ENCODE peak calls at places on chromosomes 1 and 21, in ten cellular contexts. One of them, this sample, is unnamed.

GRCh38 chr1:7513081-7513480 is 258.0 kb upstream of the VAMP3 start:
- DNase-seq in EH: peak
- DNase-seq in Right ventricle myocardium superior: no peak
- DNase-seq in GM23338: no peak
- DNase-seq in AG20443: no peak
- DNase-seq in activated CD8-positive, alpha-beta memory T cell treated with anti-CD3 and anti-CD28 coated beads, Interleukin-2, amount 10 ng/mL, durations not matched to agents 7 days and 5 days: no peak
- DNase-seq in lung: no peak
- DNase-seq in stimulated activated naive CD8-positive, alpha-beta T cell treated with anti-CD3 and anti-CD28 coated beads, Interleukin-15, amount 100 ng/mL, for 72 hours: no peak
- DNase-seq in ovary: no peak
- DNase-seq in DMS153: no peak
- DNase-seq in this sample: no peak

GRCh38 chr1:18485227-18485626 is 4.5 kb downstream of the KLHDC7A start:
- DNase-seq in EH: no peak
- DNase-seq in Right ventricle myocardium superior: no peak
- DNase-seq in GM23338: no peak
- DNase-seq in AG20443: no peak
- DNase-seq in activated CD8-positive, alpha-beta memory T cell treated with anti-CD3 and anti-CD28 coated beads, Interleukin-2, amount 10 ng/mL, durations not matched to agents 7 days and 5 days: no peak
- DNase-seq in lung: no peak
- DNase-seq in stimulated activated naive CD8-positive, alpha-beta T cell treated with anti-CD3 and anti-CD28 coated beads, Interleukin-15, amount 100 ng/mL, for 72 hours: no peak
- DNase-seq in ovary: no peak
- DNase-seq in DMS153: no peak
- DNase-seq in this sample: no peak

GRCh38 chr1:37035014-37035686 is 835 bp upstream of the GRIK3 start:
- DNase-seq in EH: no peak
- DNase-seq in Right ventricle myocardium superior: no peak
- DNase-seq in GM23338: peak
- DNase-seq in AG20443: no peak
- DNase-seq in activated CD8-positive, alpha-beta memory T cell treated with anti-CD3 and anti-CD28 coated beads, Interleukin-2, amount 10 ng/mL, durations not matched to agents 7 days and 5 days: no peak
- DNase-seq in lung: no peak
- DNase-seq in stimulated activated naive CD8-positive, alpha-beta T cell treated with anti-CD3 and anti-CD28 coated beads, Interleukin-15, amount 100 ng/mL, for 72 hours: no peak
- DNase-seq in ovary: no peak
- DNase-seq in DMS153: peak
- DNase-seq in this sample: no peak

GRCh38 chr1:3778590-3779264 is 6.2 kb downstream of the SMIM1 start:
- DNase-seq in EH: no peak
- DNase-seq in Right ventricle myocardium superior: no peak
- DNase-seq in GM23338: no peak
- DNase-seq in AG20443: no peak
- DNase-seq in activated CD8-positive, alpha-beta memory T cell treated with anti-CD3 and anti-CD28 coated beads, Interleukin-2, amount 10 ng/mL, durations not matched to agents 7 days and 5 days: no peak
- DNase-seq in lung: no peak
- DNase-seq in stimulated activated naive CD8-positive, alpha-beta T cell treated with anti-CD3 and anti-CD28 coated beads, Interleukin-15, amount 100 ng/mL, for 72 hours: no peak
- DNase-seq in ovary: no peak
- DNase-seq in DMS153: no peak
- DNase-seq in this sample: no peak

GRCh38 chr1:20017741-20018140 is 38.3 kb upstream of the PLA2G2A start:
- DNase-seq in EH: no peak
- DNase-seq in Right ventricle myocardium superior: no peak
- DNase-seq in GM23338: no peak
- DNase-seq in AG20443: no peak
- DNase-seq in activated CD8-positive, alpha-beta memory T cell treated with anti-CD3 and anti-CD28 coated beads, Interleukin-2, amount 10 ng/mL, durations not matched to agents 7 days and 5 days: no peak
- DNase-seq in lung: no peak
- DNase-seq in stimulated activated naive CD8-positive, alpha-beta T cell treated with anti-CD3 and anti-CD28 coated beads, Interleukin-15, amount 100 ng/mL, for 72 hours: no peak
- DNase-seq in ovary: no peak
- DNase-seq in DMS153: no peak
- DNase-seq in this sample: no peak

GRCh38 chr1:178540646-178541045 is 27.7 kb downstream of the TEX35 start:
- DNase-seq in EH: peak
- DNase-seq in Right ventricle myocardium superior: no peak
- DNase-seq in GM23338: no peak
- DNase-seq in AG20443: peak
- DNase-seq in activated CD8-positive, alpha-beta memory T cell treated with anti-CD3 and anti-CD28 coated beads, Interleukin-2, amount 10 ng/mL, durations not matched to agents 7 days and 5 days: no peak
- DNase-seq in lung: no peak
- DNase-seq in stimulated activated naive CD8-positive, alpha-beta T cell treated with anti-CD3 and anti-CD28 coated beads, Interleukin-15, amount 100 ng/mL, for 72 hours: no peak
- DNase-seq in ovary: no peak
- DNase-seq in DMS153: no peak
- DNase-seq in this sample: peak

GRCh38 chr1:31834501-31834900 is 18.7 kb upstream of the SPOCD1 start:
- DNase-seq in EH: no peak
- DNase-seq in Right ventricle myocardium superior: no peak
- DNase-seq in GM23338: peak
- DNase-seq in AG20443: no peak
- DNase-seq in activated CD8-positive, alpha-beta memory T cell treated with anti-CD3 and anti-CD28 coated beads, Interleukin-2, amount 10 ng/mL, durations not matched to agents 7 days and 5 days: no peak
- DNase-seq in lung: no peak
- DNase-seq in stimulated activated naive CD8-positive, alpha-beta T cell treated with anti-CD3 and anti-CD28 coated beads, Interleukin-15, amount 100 ng/mL, for 72 hours: no peak
- DNase-seq in ovary: no peak
- DNase-seq in DMS153: no peak
- DNase-seq in this sample: no peak

GRCh38 chr1:107599220-107599619 is 365.8 kb downstream of the VAV3 start:
- DNase-seq in EH: no peak
- DNase-seq in Right ventricle myocardium superior: no peak
- DNase-seq in GM23338: no peak
- DNase-seq in AG20443: no peak
- DNase-seq in activated CD8-positive, alpha-beta memory T cell treated with anti-CD3 and anti-CD28 coated beads, Interleukin-2, amount 10 ng/mL, durations not matched to agents 7 days and 5 days: no peak
- DNase-seq in lung: no peak
- DNase-seq in stimulated activated naive CD8-positive, alpha-beta T cell treated with anti-CD3 and anti-CD28 coated beads, Interleukin-15, amount 100 ng/mL, for 72 hours: no peak
- DNase-seq in ovary: no peak
- DNase-seq in DMS153: no peak
- DNase-seq in this sample: no peak

GRCh38 chr1:244860914-244861610 is 3.3 kb downstream of the HNRNPU start:
- DNase-seq in EH: no peak
- DNase-seq in Right ventricle myocardium superior: no peak
- DNase-seq in GM23338: no peak
- DNase-seq in AG20443: no peak
- DNase-seq in activated CD8-positive, alpha-beta memory T cell treated with anti-CD3 and anti-CD28 coated beads, Interleukin-2, amount 10 ng/mL, durations not matched to agents 7 days and 5 days: no peak
- DNase-seq in lung: no peak
- DNase-seq in stimulated activated naive CD8-positive, alpha-beta T cell treated with anti-CD3 and anti-CD28 coated beads, Interleukin-15, amount 100 ng/mL, for 72 hours: no peak
- DNase-seq in ovary: no peak
- DNase-seq in DMS153: no peak
- DNase-seq in this sample: no peak

GRCh38 chr1:23864801-23865542 is 3.1 kb downstream of the FUCA1 start:
- DNase-seq in EH: no peak
- DNase-seq in Right ventricle myocardium superior: no peak
- DNase-seq in GM23338: no peak
- DNase-seq in AG20443: no peak
- DNase-seq in activated CD8-positive, alpha-beta memory T cell treated with anti-CD3 and anti-CD28 coated beads, Interleukin-2, amount 10 ng/mL, durations not matched to agents 7 days and 5 days: no peak
- DNase-seq in lung: no peak
- DNase-seq in stimulated activated naive CD8-positive, alpha-beta T cell treated with anti-CD3 and anti-CD28 coated beads, Interleukin-15, amount 100 ng/mL, for 72 hours: no peak
- DNase-seq in ovary: no peak
- DNase-seq in DMS153: no peak
- DNase-seq in this sample: no peak

GRCh38 chr1:206907304-206907991 is 10.2 kb downstream of the IL24 start:
- DNase-seq in EH: no peak
- DNase-seq in Right ventricle myocardium superior: no peak
- DNase-seq in GM23338: peak
- DNase-seq in AG20443: no peak
- DNase-seq in activated CD8-positive, alpha-beta memory T cell treated with anti-CD3 and anti-CD28 coated beads, Interleukin-2, amount 10 ng/mL, durations not matched to agents 7 days and 5 days: no peak
- DNase-seq in lung: no peak
- DNase-seq in stimulated activated naive CD8-positive, alpha-beta T cell treated with anti-CD3 and anti-CD28 coated beads, Interleukin-15, amount 100 ng/mL, for 72 hours: no peak
- DNase-seq in ovary: no peak
- DNase-seq in DMS153: no peak
- DNase-seq in this sample: no peak

GRCh38 chr1:213186168-213186567 is 135.1 kb downstream of the RPS6KC1 start:
- DNase-seq in EH: no peak
- DNase-seq in Right ventricle myocardium superior: no peak
- DNase-seq in GM23338: no peak
- DNase-seq in AG20443: no peak
- DNase-seq in activated CD8-positive, alpha-beta memory T cell treated with anti-CD3 and anti-CD28 coated beads, Interleukin-2, amount 10 ng/mL, durations not matched to agents 7 days and 5 days: no peak
- DNase-seq in lung: no peak
- DNase-seq in stimulated activated naive CD8-positive, alpha-beta T cell treated with anti-CD3 and anti-CD28 coated beads, Interleukin-15, amount 100 ng/mL, for 72 hours: no peak
- DNase-seq in ovary: no peak
- DNase-seq in DMS153: no peak
- DNase-seq in this sample: no peak

GRCh38 chr1:109609881-109610280 is 9.5 kb downstream of the GNAT2 start:
- DNase-seq in EH: no peak
- DNase-seq in Right ventricle myocardium superior: no peak
- DNase-seq in GM23338: no peak
- DNase-seq in AG20443: no peak
- DNase-seq in activated CD8-positive, alpha-beta memory T cell treated with anti-CD3 and anti-CD28 coated beads, Interleukin-2, amount 10 ng/mL, durations not matched to agents 7 days and 5 days: no peak
- DNase-seq in lung: no peak
- DNase-seq in stimulated activated naive CD8-positive, alpha-beta T cell treated with anti-CD3 and anti-CD28 coated beads, Interleukin-15, amount 100 ng/mL, for 72 hours: no peak
- DNase-seq in ovary: no peak
- DNase-seq in DMS153: no peak
- DNase-seq in this sample: no peak

GRCh38 chr1:9792156-9793042 is 31.4 kb downstream of the CLSTN1 start:
- DNase-seq in EH: peak
- DNase-seq in Right ventricle myocardium superior: no peak
- DNase-seq in GM23338: peak
- DNase-seq in AG20443: peak
- DNase-seq in activated CD8-positive, alpha-beta memory T cell treated with anti-CD3 and anti-CD28 coated beads, Interleukin-2, amount 10 ng/mL, durations not matched to agents 7 days and 5 days: no peak
- DNase-seq in lung: no peak
- DNase-seq in stimulated activated naive CD8-positive, alpha-beta T cell treated with anti-CD3 and anti-CD28 coated beads, Interleukin-15, amount 100 ng/mL, for 72 hours: no peak
- DNase-seq in ovary: peak
- DNase-seq in DMS153: peak
- DNase-seq in this sample: no peak

GRCh38 chr1:28417441-28418277 is 48.1 kb downstream of the PHACTR4 start:
- DNase-seq in EH: peak
- DNase-seq in Right ventricle myocardium superior: no peak
- DNase-seq in GM23338: no peak
- DNase-seq in AG20443: peak
- DNase-seq in activated CD8-positive, alpha-beta memory T cell treated with anti-CD3 and anti-CD28 coated beads, Interleukin-2, amount 10 ng/mL, durations not matched to agents 7 days and 5 days: peak
- DNase-seq in lung: no peak
- DNase-seq in stimulated activated naive CD8-positive, alpha-beta T cell treated with anti-CD3 and anti-CD28 coated beads, Interleukin-15, amount 100 ng/mL, for 72 hours: peak
- DNase-seq in ovary: no peak
- DNase-seq in DMS153: peak
- DNase-seq in this sample: peak

GRCh38 chr1:38549191-38549590 is 310.4 kb downstream of the RRAGC start:
- DNase-seq in EH: no peak
- DNase-seq in Right ventricle myocardium superior: no peak
- DNase-seq in GM23338: no peak
- DNase-seq in AG20443: no peak
- DNase-seq in activated CD8-positive, alpha-beta memory T cell treated with anti-CD3 and anti-CD28 coated beads, Interleukin-2, amount 10 ng/mL, durations not matched to agents 7 days and 5 days: no peak
- DNase-seq in lung: no peak
- DNase-seq in stimulated activated naive CD8-positive, alpha-beta T cell treated with anti-CD3 and anti-CD28 coated beads, Interleukin-15, amount 100 ng/mL, for 72 hours: no peak
- DNase-seq in ovary: no peak
- DNase-seq in DMS153: no peak
- DNase-seq in this sample: no peak

GRCh38 chr1:93625582-93626327 is 55.9 kb downstream of the BCAR3 start:
- DNase-seq in EH: peak
- DNase-seq in Right ventricle myocardium superior: peak
- DNase-seq in GM23338: no peak
- DNase-seq in AG20443: peak
- DNase-seq in activated CD8-positive, alpha-beta memory T cell treated with anti-CD3 and anti-CD28 coated beads, Interleukin-2, amount 10 ng/mL, durations not matched to agents 7 days and 5 days: no peak
- DNase-seq in lung: no peak
- DNase-seq in stimulated activated naive CD8-positive, alpha-beta T cell treated with anti-CD3 and anti-CD28 coated beads, Interleukin-15, amount 100 ng/mL, for 72 hours: no peak
- DNase-seq in ovary: no peak
- DNase-seq in DMS153: no peak
- DNase-seq in this sample: peak

GRCh38 chr21:41979335-41979734 is 25.5 kb upstream of the C2CD2 start:
- DNase-seq in EH: no peak
- DNase-seq in Right ventricle myocardium superior: no peak
- DNase-seq in GM23338: no peak
- DNase-seq in AG20443: no peak
- DNase-seq in activated CD8-positive, alpha-beta memory T cell treated with anti-CD3 and anti-CD28 coated beads, Interleukin-2, amount 10 ng/mL, durations not matched to agents 7 days and 5 days: no peak
- DNase-seq in lung: no peak
- DNase-seq in stimulated activated naive CD8-positive, alpha-beta T cell treated with anti-CD3 and anti-CD28 coated beads, Interleukin-15, amount 100 ng/mL, for 72 hours: no peak
- DNase-seq in ovary: no peak
- DNase-seq in DMS153: no peak
- DNase-seq in this sample: no peak

GRCh38 chr1:115867216-115867615 is 26.3 kb upstream of the NHLH2 start:
- DNase-seq in EH: no peak
- DNase-seq in Right ventricle myocardium superior: no peak
- DNase-seq in GM23338: no peak
- DNase-seq in AG20443: no peak
- DNase-seq in activated CD8-positive, alpha-beta memory T cell treated with anti-CD3 and anti-CD28 coated beads, Interleukin-2, amount 10 ng/mL, durations not matched to agents 7 days and 5 days: no peak
- DNase-seq in lung: no peak
- DNase-seq in stimulated activated naive CD8-positive, alpha-beta T cell treated with anti-CD3 and anti-CD28 coated beads, Interleukin-15, amount 100 ng/mL, for 72 hours: no peak
- DNase-seq in ovary: no peak
- DNase-seq in DMS153: no peak
- DNase-seq in this sample: peak

GRCh38 chr1:185315364-185316108 is 1.5 kb downstream of the IVNS1ABP start:
- DNase-seq in EH: no peak
- DNase-seq in Right ventricle myocardium superior: no peak
- DNase-seq in GM23338: no peak
- DNase-seq in AG20443: no peak
- DNase-seq in activated CD8-positive, alpha-beta memory T cell treated with anti-CD3 and anti-CD28 coated beads, Interleukin-2, amount 10 ng/mL, durations not matched to agents 7 days and 5 days: peak
- DNase-seq in lung: no peak
- DNase-seq in stimulated activated naive CD8-positive, alpha-beta T cell treated with anti-CD3 and anti-CD28 coated beads, Interleukin-15, amount 100 ng/mL, for 72 hours: no peak
- DNase-seq in ovary: no peak
- DNase-seq in DMS153: no peak
- DNase-seq in this sample: no peak

GRCh38 chr1:191176131-191176530 is 698.5 kb upstream of the BRINP3 start:
- DNase-seq in EH: no peak
- DNase-seq in Right ventricle myocardium superior: no peak
- DNase-seq in GM23338: no peak
- DNase-seq in AG20443: no peak
- DNase-seq in activated CD8-positive, alpha-beta memory T cell treated with anti-CD3 and anti-CD28 coated beads, Interleukin-2, amount 10 ng/mL, durations not matched to agents 7 days and 5 days: no peak
- DNase-seq in lung: no peak
- DNase-seq in stimulated activated naive CD8-positive, alpha-beta T cell treated with anti-CD3 and anti-CD28 coated beads, Interleukin-15, amount 100 ng/mL, for 72 hours: no peak
- DNase-seq in ovary: no peak
- DNase-seq in DMS153: no peak
- DNase-seq in this sample: no peak

GRCh38 chr1:23530089-23530749 is 814 bp downstream of the E2F2 start:
- DNase-seq in EH: no peak
- DNase-seq in Right ventricle myocardium superior: no peak
- DNase-seq in GM23338: no peak
- DNase-seq in AG20443: no peak
- DNase-seq in activated CD8-positive, alpha-beta memory T cell treated with anti-CD3 and anti-CD28 coated beads, Interleukin-2, amount 10 ng/mL, durations not matched to agents 7 days and 5 days: peak
- DNase-seq in lung: no peak
- DNase-seq in stimulated activated naive CD8-positive, alpha-beta T cell treated with anti-CD3 and anti-CD28 coated beads, Interleukin-15, amount 100 ng/mL, for 72 hours: peak
- DNase-seq in ovary: peak
- DNase-seq in DMS153: no peak
- DNase-seq in this sample: no peak

GRCh38 chr21:44300262-44300959 is 558 bp downstream of the PFKL start:
- DNase-seq in EH: peak
- DNase-seq in Right ventricle myocardium superior: peak
- DNase-seq in GM23338: peak
- DNase-seq in AG20443: peak
- DNase-seq in activated CD8-positive, alpha-beta memory T cell treated with anti-CD3 and anti-CD28 coated beads, Interleukin-2, amount 10 ng/mL, durations not matched to agents 7 days and 5 days: peak
- DNase-seq in lung: peak
- DNase-seq in stimulated activated naive CD8-positive, alpha-beta T cell treated with anti-CD3 and anti-CD28 coated beads, Interleukin-15, amount 100 ng/mL, for 72 hours: peak
- DNase-seq in ovary: peak
- DNase-seq in DMS153: no peak
- DNase-seq in this sample: peak

GRCh38 chr1:203197625-203198024 is 11.1 kb upstream of the CHI3L1 start:
- DNase-seq in EH: peak
- DNase-seq in Right ventricle myocardium superior: no peak
- DNase-seq in GM23338: no peak
- DNase-seq in AG20443: peak
- DNase-seq in activated CD8-positive, alpha-beta memory T cell treated with anti-CD3 and anti-CD28 coated beads, Interleukin-2, amount 10 ng/mL, durations not matched to agents 7 days and 5 days: no peak
- DNase-seq in lung: no peak
- DNase-seq in stimulated activated naive CD8-positive, alpha-beta T cell treated with anti-CD3 and anti-CD28 coated beads, Interleukin-15, amount 100 ng/mL, for 72 hours: no peak
- DNase-seq in ovary: no peak
- DNase-seq in DMS153: no peak
- DNase-seq in this sample: peak

GRCh38 chr1:79845951-79846350 is 839.4 kb upstream of the ADGRL4 start:
- DNase-seq in EH: peak
- DNase-seq in Right ventricle myocardium superior: no peak
- DNase-seq in GM23338: no peak
- DNase-seq in AG20443: no peak
- DNase-seq in activated CD8-positive, alpha-beta memory T cell treated with anti-CD3 and anti-CD28 coated beads, Interleukin-2, amount 10 ng/mL, durations not matched to agents 7 days and 5 days: no peak
- DNase-seq in lung: no peak
- DNase-seq in stimulated activated naive CD8-positive, alpha-beta T cell treated with anti-CD3 and anti-CD28 coated beads, Interleukin-15, amount 100 ng/mL, for 72 hours: no peak
- DNase-seq in ovary: no peak
- DNase-seq in DMS153: no peak
- DNase-seq in this sample: peak

GRCh38 chr1:46533179-46533864 is 18.1 kb downstream of the KNCN start:
- DNase-seq in EH: peak
- DNase-seq in Right ventricle myocardium superior: peak
- DNase-seq in GM23338: peak
- DNase-seq in AG20443: peak
- DNase-seq in activated CD8-positive, alpha-beta memory T cell treated with anti-CD3 and anti-CD28 coated beads, Interleukin-2, amount 10 ng/mL, durations not matched to agents 7 days and 5 days: peak
- DNase-seq in lung: no peak
- DNase-seq in stimulated activated naive CD8-positive, alpha-beta T cell treated with anti-CD3 and anti-CD28 coated beads, Interleukin-15, amount 100 ng/mL, for 72 hours: peak
- DNase-seq in ovary: peak
- DNase-seq in DMS153: no peak
- DNase-seq in this sample: peak

GRCh38 chr1:55217226-55217996 is 2.2 kb upstream of the USP24 start:
- DNase-seq in EH: peak
- DNase-seq in Right ventricle myocardium superior: no peak
- DNase-seq in GM23338: no peak
- DNase-seq in AG20443: no peak
- DNase-seq in activated CD8-positive, alpha-beta memory T cell treated with anti-CD3 and anti-CD28 coated beads, Interleukin-2, amount 10 ng/mL, durations not matched to agents 7 days and 5 days: no peak
- DNase-seq in lung: no peak
- DNase-seq in stimulated activated naive CD8-positive, alpha-beta T cell treated with anti-CD3 and anti-CD28 coated beads, Interleukin-15, amount 100 ng/mL, for 72 hours: no peak
- DNase-seq in ovary: no peak
- DNase-seq in DMS153: peak
- DNase-seq in this sample: no peak

GRCh38 chr1:44170281-44170823 is 28.9 kb upstream of the KLF18 start:
- DNase-seq in EH: peak
- DNase-seq in Right ventricle myocardium superior: no peak
- DNase-seq in GM23338: peak
- DNase-seq in AG20443: peak
- DNase-seq in activated CD8-positive, alpha-beta memory T cell treated with anti-CD3 and anti-CD28 coated beads, Interleukin-2, amount 10 ng/mL, durations not matched to agents 7 days and 5 days: no peak
- DNase-seq in lung: no peak
- DNase-seq in stimulated activated naive CD8-positive, alpha-beta T cell treated with anti-CD3 and anti-CD28 coated beads, Interleukin-15, amount 100 ng/mL, for 72 hours: no peak
- DNase-seq in ovary: no peak
- DNase-seq in DMS153: no peak
- DNase-seq in this sample: peak

This sample was measured in mesenchymal stem cell.